ENCODE peak calls at places on chromosomes 1 and 21, in six cellular contexts. L, T, O, C, M and R are unnamed samples.

GRCh38 chr21:38439336-38439900 is 58.9 kb downstream of the ERG start:
- DNase-seq in L (no peak), T (no peak), O (peak; percentile 74), C (no peak), M (no peak), R (no peak)

GRCh38 chr1:160951443-160952128 is 3.0 kb downstream of the ITLN2 start:
- DNase-seq in L (no peak), T (peak; percentile 52), O (peak; percentile 32), C (peak; percentile 71), M (peak; percentile 31), R (peak; percentile 50)

GRCh38 chr1:150066838-150067183 is 765 bp upstream of the VPS45 start:
- DNase-seq in L (no peak), T (no peak), O (no peak), C (peak; percentile 49), M (peak; percentile 58), R (peak; percentile 84)

GRCh38 chr1:4933232-4933631 is 278.8 kb downstream of the AJAP1 start:
- DNase-seq in L (no peak), T (no peak), O (no peak), C (no peak), M (no peak), R (no peak)

GRCh38 chr1:3670823-3671251 is 18.5 kb downstream of the TP73 start:
- DNase-seq in L (no peak), T (no peak), O (no peak), C (no peak), M (no peak), R (no peak)

GRCh38 chr1:93804412-93804811 is 74.6 kb downstream of the DNTTIP2 start:
- DNase-seq in L (no peak), T (peak; percentile 89), O (no peak), C (no peak), M (no peak), R (no peak)

GRCh38 chr21:42258885-42259407 is 40.0 kb downstream of the ABCG1 start:
- DNase-seq in L (no peak), T (no peak), O (no peak), C (no peak), M (peak; percentile 39), R (no peak)

GRCh38 chr1:45840704-45841103 is 37.3 kb downstream of the MAST2 start:
- DNase-seq in L (no peak), T (no peak), O (peak; percentile 35), C (no peak), M (no peak), R (peak; percentile 29)

GRCh38 chr1:150820710-150821521 is 12.9 kb upstream of the CTSK start:
- DNase-seq in L (no peak), T (peak; percentile 12), O (no peak), C (no peak), M (no peak), R (no peak)

GRCh38 chr1:210496063-210496462 is 167.4 kb downstream of the HHAT start:
- DNase-seq in L (no peak), T (peak; percentile 66), O (no peak), C (no peak), M (peak; percentile 1), R (no peak)

GRCh38 chr1:199701731-199702130 is 325.8 kb upstream of the NR5A2 start:
- DNase-seq in L (no peak), T (no peak), O (no peak), C (no peak), M (no peak), R (no peak)

GRCh38 chr21:35575280-35575915 is 484.9 kb downstream of the SETD4 start:
- DNase-seq in L (no peak), T (peak; percentile 82), O (no peak), C (no peak), M (no peak), R (no peak)

GRCh38 chr1:116909511-116910378 is at the start of gene PTGFRN:
- DNase-seq in L (peak; percentile 35), T (peak; percentile 61), O (no peak), C (peak; percentile 67), M (peak; percentile 51), R (peak; percentile 26)

GRCh38 chr1:212074313-212074712 is 38.8 kb downstream of the DTL start:
- DNase-seq in L (no peak), T (no peak), O (no peak), C (no peak), M (no peak), R (no peak)

GRCh38 chr1:62233926-62234450 is 39.3 kb downstream of the L1TD1 start:
- DNase-seq in L (no peak), T (no peak), O (no peak), C (no peak), M (no peak), R (no peak)

GRCh38 chr1:110155878-110156522 is 5.7 kb downstream of the SLC6A17 start:
- DNase-seq in L (no peak), T (peak; percentile 45), O (no peak), C (peak; percentile 84), M (no peak), R (no peak)

GRCh38 chr1:41238311-41239094 is 3.6 kb downstream of the SCMH1 start:
- DNase-seq in L (peak; percentile 100), T (no peak), O (peak; percentile 70), C (no peak), M (no peak), R (no peak)

GRCh38 chr1:162094271-162094670 is 24.8 kb downstream of the NOS1AP start:
- DNase-seq in L (peak; percentile 26), T (peak; percentile 64), O (no peak), C (no peak), M (no peak), R (no peak)

GRCh38 chr21:46545911-46546310 is 59.0 kb downstream of the S100B start:
- DNase-seq in L (no peak), T (no peak), O (no peak), C (no peak), M (no peak), R (no peak)

GRCh38 chr1:38152351-38153082 is 105.9 kb upstream of the POU3F1 start:
- DNase-seq in L (peak; percentile 100), T (peak; percentile 14), O (peak; percentile 100), C (no peak), M (no peak), R (peak; percentile 61)

GRCh38 chr1:89887270-89887669 is 66.4 kb downstream of the LRRC8D start:
- DNase-seq in L (no peak), T (no peak), O (no peak), C (no peak), M (no peak), R (no peak)

GRCh38 chr1:229138066-229138465 is 132.8 kb upstream of the RAB4A start:
- DNase-seq in L (no peak), T (no peak), O (no peak), C (no peak), M (no peak), R (no peak)

GRCh38 chr1:85208488-85208887 is 7.7 kb upstream of the SYDE2 start:
- DNase-seq in L (no peak), T (no peak), O (no peak), C (no peak), M (no peak), R (no peak)

GRCh38 chr1:29685387-29685786 is 449.1 kb downstream of the PTPRU start:
- DNase-seq in L (no peak), T (no peak), O (peak; percentile 15), C (no peak), M (no peak), R (no peak)

GRCh38 chr1:18530567-18531502 is 50.1 kb downstream of the KLHDC7A start:
- DNase-seq in L (no peak), T (no peak), O (no peak), C (no peak), M (no peak), R (no peak)

GRCh38 chr1:164846731-164847691 is 288.0 kb downstream of the PBX1 start:
- DNase-seq in L (no peak), T (no peak), O (no peak), C (no peak), M (no peak), R (no peak)

GRCh38 chr1:36874271-36875017 is 159.9 kb downstream of the GRIK3 start:
- DNase-seq in L (no peak), T (no peak), O (no peak), C (no peak), M (no peak), R (no peak)

GRCh38 chr1:2236695-2237677 is 8.9 kb downstream of the SKI start:
- DNase-seq in L (no peak), T (no peak), O (no peak), C (no peak), M (no peak), R (no peak)